ENCODE peak calls at places on chromosome 18, in eight cellular contexts. One of them, this sample, is unnamed.

GRCh38 chr18:5841518-5841917 is 53.8 kb downstream of the TMEM200C start:
- DNase-seq in GM23248: peak; percentile 15
- DNase-seq in CD8-positive, alpha-beta T cell: no peak
- DNase-seq in ovary: no peak
- DNase-seq in heart left ventricle: no peak
- DNase-seq in SJCRH30: no peak
- DNase-seq in esophagus squamous epithelium: no peak
- DNase-seq in K562: no peak
- DNase-seq in this sample: no peak

GRCh38 chr18:72160504-72161445 is 383.4 kb downstream of the CBLN2 start:
- DNase-seq in GM23248: no peak
- DNase-seq in CD8-positive, alpha-beta T cell: no peak
- DNase-seq in ovary: no peak
- DNase-seq in heart left ventricle: no peak
- DNase-seq in SJCRH30: peak; percentile 13
- DNase-seq in esophagus squamous epithelium: no peak
- DNase-seq in K562: no peak
- DNase-seq in this sample: no peak

GRCh38 chr18:75008186-75008585 is 200.8 kb downstream of the PTGR3 start:
- DNase-seq in GM23248: no peak
- DNase-seq in CD8-positive, alpha-beta T cell: no peak
- DNase-seq in ovary: no peak
- DNase-seq in heart left ventricle: no peak
- DNase-seq in SJCRH30: no peak
- DNase-seq in esophagus squamous epithelium: no peak
- DNase-seq in K562: no peak
- DNase-seq in this sample: no peak

GRCh38 chr18:25962176-25962575 is 128.2 kb downstream of the SS18 start:
- DNase-seq in GM23248: no peak
- DNase-seq in CD8-positive, alpha-beta T cell: no peak
- DNase-seq in ovary: no peak
- DNase-seq in heart left ventricle: no peak
- DNase-seq in SJCRH30: no peak
- DNase-seq in esophagus squamous epithelium: no peak
- DNase-seq in K562: no peak
- DNase-seq in this sample: no peak

GRCh38 chr18:54928236-54928635 is 31.0 kb downstream of the CCDC68 start:
- DNase-seq in GM23248: no peak
- DNase-seq in CD8-positive, alpha-beta T cell: no peak
- DNase-seq in ovary: no peak
- DNase-seq in heart left ventricle: no peak
- DNase-seq in SJCRH30: no peak
- DNase-seq in esophagus squamous epithelium: no peak
- DNase-seq in K562: no peak
- DNase-seq in this sample: no peak

GRCh38 chr18:5912491-5912890 is 17.2 kb upstream of the TMEM200C start:
- DNase-seq in GM23248: no peak
- DNase-seq in CD8-positive, alpha-beta T cell: no peak
- DNase-seq in ovary: no peak
- DNase-seq in heart left ventricle: no peak
- DNase-seq in SJCRH30: no peak
- DNase-seq in esophagus squamous epithelium: no peak
- DNase-seq in K562: no peak
- DNase-seq in this sample: no peak

GRCh38 chr18:61333746-61334490 is 688 bp downstream of the CDH20 start:
- DNase-seq in GM23248: peak; percentile 44
- DNase-seq in CD8-positive, alpha-beta T cell: no peak
- DNase-seq in ovary: no peak
- DNase-seq in heart left ventricle: no peak
- DNase-seq in SJCRH30: no peak
- DNase-seq in esophagus squamous epithelium: no peak
- DNase-seq in K562: no peak
- DNase-seq in this sample: no peak

GRCh38 chr18:66729459-66730239 is 125.8 kb upstream of the CDH19 start:
- DNase-seq in GM23248: no peak
- DNase-seq in CD8-positive, alpha-beta T cell: no peak
- DNase-seq in ovary: no peak
- DNase-seq in heart left ventricle: no peak
- DNase-seq in SJCRH30: no peak
- DNase-seq in esophagus squamous epithelium: no peak
- DNase-seq in K562: no peak
- DNase-seq in this sample: no peak

GRCh38 chr18:55910328-55910727 is 322.3 kb upstream of the TCF4 start:
- DNase-seq in GM23248: no peak
- DNase-seq in CD8-positive, alpha-beta T cell: no peak
- DNase-seq in ovary: no peak
- DNase-seq in heart left ventricle: no peak
- DNase-seq in SJCRH30: no peak
- DNase-seq in esophagus squamous epithelium: no peak
- DNase-seq in K562: no peak
- DNase-seq in this sample: no peak

GRCh38 chr18:52694804-52695203 is 354.8 kb downstream of the DCC start:
- DNase-seq in GM23248: peak; percentile 31
- DNase-seq in CD8-positive, alpha-beta T cell: no peak
- DNase-seq in ovary: no peak
- DNase-seq in heart left ventricle: no peak
- DNase-seq in SJCRH30: no peak
- DNase-seq in esophagus squamous epithelium: no peak
- DNase-seq in K562: no peak
- DNase-seq in this sample: no peak

GRCh38 chr18:49648326-49648725 is 86.5 kb downstream of the LIPG start:
- DNase-seq in GM23248: no peak
- DNase-seq in CD8-positive, alpha-beta T cell: no peak
- DNase-seq in ovary: no peak
- DNase-seq in heart left ventricle: no peak
- DNase-seq in SJCRH30: peak; percentile 88
- DNase-seq in esophagus squamous epithelium: no peak
- DNase-seq in K562: no peak
- DNase-seq in this sample: no peak

GRCh38 chr18:3596324-3597158 is 146.6 kb downstream of the TGIF1 start:
- DNase-seq in GM23248: no peak
- DNase-seq in CD8-positive, alpha-beta T cell: no peak
- DNase-seq in ovary: no peak
- DNase-seq in heart left ventricle: peak; percentile 70
- DNase-seq in SJCRH30: peak; percentile 77
- DNase-seq in esophagus squamous epithelium: no peak
- DNase-seq in K562: peak; percentile 81
- DNase-seq in this sample: peak; percentile 46

GRCh38 chr18:3499498-3499897 is 49.5 kb downstream of the TGIF1 start:
- DNase-seq in GM23248: no peak
- DNase-seq in CD8-positive, alpha-beta T cell: no peak
- DNase-seq in ovary: no peak
- DNase-seq in heart left ventricle: no peak
- DNase-seq in SJCRH30: no peak
- DNase-seq in esophagus squamous epithelium: no peak
- DNase-seq in K562: no peak
- DNase-seq in this sample: no peak

GRCh38 chr18:71398530-71398929 is 1109.7 kb downstream of the SOCS6 start:
- DNase-seq in GM23248: no peak
- DNase-seq in CD8-positive, alpha-beta T cell: no peak
- DNase-seq in ovary: no peak
- DNase-seq in heart left ventricle: no peak
- DNase-seq in SJCRH30: peak; percentile 6
- DNase-seq in esophagus squamous epithelium: no peak
- DNase-seq in K562: no peak
- DNase-seq in this sample: no peak

GRCh38 chr18:57194070-57194469 is 47.2 kb downstream of the BOD1L2 start:
- DNase-seq in GM23248: no peak
- DNase-seq in CD8-positive, alpha-beta T cell: no peak
- DNase-seq in ovary: no peak
- DNase-seq in heart left ventricle: no peak
- DNase-seq in SJCRH30: no peak
- DNase-seq in esophagus squamous epithelium: no peak
- DNase-seq in K562: no peak
- DNase-seq in this sample: no peak

GRCh38 chr18:9178557-9178956 is 42.0 kb downstream of the ANKRD12 start:
- DNase-seq in GM23248: peak; percentile 7
- DNase-seq in CD8-positive, alpha-beta T cell: no peak
- DNase-seq in ovary: no peak
- DNase-seq in heart left ventricle: no peak
- DNase-seq in SJCRH30: no peak
- DNase-seq in esophagus squamous epithelium: no peak
- DNase-seq in K562: no peak
- DNase-seq in this sample: no peak

GRCh38 chr18:9182852-9183399 is 46.3 kb downstream of the ANKRD12 start:
- DNase-seq in GM23248: no peak
- DNase-seq in CD8-positive, alpha-beta T cell: no peak
- DNase-seq in ovary: no peak
- DNase-seq in heart left ventricle: no peak
- DNase-seq in SJCRH30: no peak
- DNase-seq in esophagus squamous epithelium: no peak
- DNase-seq in K562: no peak
- DNase-seq in this sample: no peak

GRCh38 chr18:9184998-9185613 is 48.5 kb downstream of the ANKRD12 start:
- DNase-seq in GM23248: no peak
- DNase-seq in CD8-positive, alpha-beta T cell: no peak
- DNase-seq in ovary: no peak
- DNase-seq in heart left ventricle: no peak
- DNase-seq in SJCRH30: no peak
- DNase-seq in esophagus squamous epithelium: no peak
- DNase-seq in K562: no peak
- DNase-seq in this sample: no peak

GRCh38 chr18:9177466-9177865 is 40.9 kb downstream of the ANKRD12 start:
- DNase-seq in GM23248: no peak
- DNase-seq in CD8-positive, alpha-beta T cell: no peak
- DNase-seq in ovary: no peak
- DNase-seq in heart left ventricle: no peak
- DNase-seq in SJCRH30: no peak
- DNase-seq in esophagus squamous epithelium: no peak
- DNase-seq in K562: no peak
- DNase-seq in this sample: no peak

GRCh38 chr18:9181275-9181674 is 44.7 kb downstream of the ANKRD12 start:
- DNase-seq in GM23248: peak; percentile 14
- DNase-seq in CD8-positive, alpha-beta T cell: no peak
- DNase-seq in ovary: no peak
- DNase-seq in heart left ventricle: no peak
- DNase-seq in SJCRH30: no peak
- DNase-seq in esophagus squamous epithelium: no peak
- DNase-seq in K562: no peak
- DNase-seq in this sample: no peak
- H3K4me1 ChIP-seq in GM23248: peaks cover 10% of the 10 kb centered on the region
- H3K4me1 ChIP-seq in CD8-positive, alpha-beta T cell: peaks cover 18% of the 10 kb centered on the region
- H3K4me1 ChIP-seq in ovary: no peaks in the 10 kb centered on the region
- H3K4me1 ChIP-seq in heart left ventricle: peaks cover 23% of the 10 kb centered on the region
- H3K4me1 ChIP-seq in SJCRH30: no peaks in the 10 kb centered on the region
- H3K4me1 ChIP-seq in esophagus squamous epithelium: peaks cover 14% of the 10 kb centered on the region
- H3K4me1 ChIP-seq in K562: no peaks in the 10 kb centered on the region
- H3K4me1 ChIP-seq in this sample: no peaks in the 10 kb centered on the region

DNA sequence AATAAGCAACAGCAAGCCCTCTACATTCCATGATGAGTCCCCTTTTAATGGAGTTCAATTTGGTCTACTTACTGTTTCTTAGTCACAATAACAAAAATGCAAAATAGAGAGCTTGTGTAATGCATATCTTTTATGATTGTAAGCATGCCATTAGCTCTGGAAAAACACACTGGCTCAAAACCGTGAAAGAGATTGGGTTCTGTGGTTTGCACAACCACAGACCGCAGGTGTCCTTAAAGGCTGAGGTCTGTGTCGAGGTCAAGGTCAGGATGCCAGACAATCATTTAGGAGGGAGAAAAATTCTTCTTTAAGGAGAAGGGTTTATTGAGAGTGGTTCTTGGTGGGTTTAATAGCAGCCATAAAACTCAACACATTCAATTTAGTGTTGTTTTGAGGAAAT is 487.2 kb downstream of the GALR1 start:
- DNase-seq in GM23248: no peak
- DNase-seq in CD8-positive, alpha-beta T cell: no peak
- DNase-seq in ovary: no peak
- DNase-seq in heart left ventricle: no peak
- DNase-seq in SJCRH30: no peak
- DNase-seq in esophagus squamous epithelium: no peak
- DNase-seq in K562: no peak
- DNase-seq in this sample: no peak
- H3K4me1 ChIP-seq in GM23248: no peaks in the 10 kb centered on the region
- H3K4me1 ChIP-seq in CD8-positive, alpha-beta T cell: no peaks in the 10 kb centered on the region
- H3K4me1 ChIP-seq in ovary: no peaks in the 10 kb centered on the region
- H3K4me1 ChIP-seq in heart left ventricle: no peaks in the 10 kb centered on the region
- H3K4me1 ChIP-seq in SJCRH30: no peaks in the 10 kb centered on the region
- H3K4me1 ChIP-seq in esophagus squamous epithelium: no peaks in the 10 kb centered on the region
- H3K4me1 ChIP-seq in K562: no peaks in the 10 kb centered on the region
- H3K4me1 ChIP-seq in this sample: no peaks in the 10 kb centered on the region

DNA sequence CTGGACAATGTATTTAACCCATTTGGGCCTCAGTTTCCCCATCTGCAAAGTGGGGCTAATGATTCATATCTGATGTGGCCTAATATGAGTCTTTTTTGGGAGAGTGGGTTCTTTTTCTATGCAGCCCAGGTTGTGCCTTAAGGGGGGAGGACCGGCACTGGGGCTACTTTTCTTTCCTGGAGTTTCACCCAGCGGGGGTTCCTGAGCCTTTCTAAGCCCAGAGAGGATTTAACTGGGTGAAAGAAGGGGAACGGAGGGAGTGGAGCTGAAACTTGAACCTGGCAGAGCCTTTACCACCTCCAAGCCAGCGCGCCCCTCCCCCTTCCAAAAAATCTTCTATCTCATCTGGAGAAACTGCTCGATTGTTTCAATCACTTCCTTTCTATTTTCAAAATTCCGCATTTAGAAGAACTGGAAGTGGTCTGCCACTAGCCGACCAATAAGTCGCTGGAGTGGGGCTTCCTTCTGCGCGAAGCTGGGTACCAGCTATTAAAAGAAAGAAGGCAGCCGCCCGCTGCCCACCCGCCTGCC is 205.0 kb upstream of the SMAD2 start:
- DNase-seq in GM23248: no peak
- DNase-seq in CD8-positive, alpha-beta T cell: no peak
- DNase-seq in ovary: no peak
- DNase-seq in heart left ventricle: no peak
- DNase-seq in SJCRH30: no peak
- DNase-seq in esophagus squamous epithelium: no peak
- DNase-seq in K562: no peak
- DNase-seq in this sample: no peak
- H3K4me1 ChIP-seq in GM23248: no peaks in the 10 kb centered on the region
- H3K4me1 ChIP-seq in CD8-positive, alpha-beta T cell: no peaks in the 10 kb centered on the region
- H3K4me1 ChIP-seq in ovary: peaks cover 12% of the 10 kb centered on the region
- H3K4me1 ChIP-seq in heart left ventricle: peaks cover 18% of the 10 kb centered on the region
- H3K4me1 ChIP-seq in SJCRH30: no peaks in the 10 kb centered on the region
- H3K4me1 ChIP-seq in esophagus squamous epithelium: peaks cover 51% of the 10 kb centered on the region
- H3K4me1 ChIP-seq in K562: no peaks in the 10 kb centered on the region
- H3K4me1 ChIP-seq in this sample: peaks cover 69% of the 10 kb centered on the region

DNA sequence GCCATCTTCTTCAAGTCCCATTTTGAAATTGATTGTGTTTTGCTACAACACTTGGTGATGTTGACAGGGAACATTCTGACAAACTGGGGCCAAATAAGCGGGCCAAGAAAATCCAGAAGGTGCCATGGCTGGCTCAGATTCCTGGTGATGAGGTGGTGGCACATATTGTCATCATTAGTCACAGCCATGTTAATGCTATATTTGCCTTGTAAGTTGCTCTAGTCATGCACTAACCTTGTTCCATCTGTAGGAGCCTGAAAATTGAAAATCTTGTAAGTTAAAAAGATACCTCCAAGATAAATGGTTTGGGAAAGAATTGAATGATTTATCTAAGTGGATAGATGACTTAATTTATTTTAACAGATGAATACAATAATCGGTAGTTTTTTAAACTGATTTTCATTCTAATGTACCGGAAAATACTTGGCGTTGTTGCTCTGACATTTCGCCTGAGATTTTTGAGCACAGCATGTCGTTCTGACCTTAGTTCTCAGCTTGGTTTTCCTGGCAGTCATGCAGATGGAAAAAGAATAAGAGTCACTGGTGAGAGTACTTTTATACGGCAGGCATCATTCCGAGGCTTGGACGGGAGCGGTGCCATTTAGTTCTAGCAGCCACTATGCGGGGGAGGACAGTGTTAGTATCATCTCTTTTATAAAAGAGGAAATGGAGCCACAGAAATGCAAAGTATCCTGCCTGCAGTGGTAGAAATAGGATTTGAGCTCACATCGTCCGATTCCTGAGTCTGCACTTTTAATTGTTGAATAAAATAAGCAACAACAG is 133.9 kb downstream of the ZNF532 start:
- DNase-seq in GM23248: peak; percentile 95
- DNase-seq in CD8-positive, alpha-beta T cell: no peak
- DNase-seq in ovary: peak; percentile 75
- DNase-seq in heart left ventricle: peak; percentile 70
- DNase-seq in SJCRH30: no peak
- DNase-seq in esophagus squamous epithelium: no peak
- DNase-seq in K562: no peak
- DNase-seq in this sample: no peak
- H3K4me1 ChIP-seq in GM23248: peaks cover 38% of the 10 kb centered on the region
- H3K4me1 ChIP-seq in CD8-positive, alpha-beta T cell: no peaks in the 10 kb centered on the region
- H3K4me1 ChIP-seq in ovary: peaks cover 10% of the 10 kb centered on the region
- H3K4me1 ChIP-seq in heart left ventricle: peaks cover 47% of the 10 kb centered on the region
- H3K4me1 ChIP-seq in SJCRH30: peaks cover 10% of the 10 kb centered on the region
- H3K4me1 ChIP-seq in esophagus squamous epithelium: no peaks in the 10 kb centered on the region
- H3K4me1 ChIP-seq in K562: no peaks in the 10 kb centered on the region
- H3K4me1 ChIP-seq in this sample: peaks cover 8% of the 10 kb centered on the region

This sample was measured in stomach.